ENCODE peak calls at places on chromosome 22, in five cellular contexts. U is left ventricle myocardium inferior; F is stimulated activated CD4-positive, alpha-beta T cell treated with anti-CD3 and anti-CD28 coated beads, Interleukin-15, amount 100 ng/mL, for 24 hours; Z is AG09319; W is activated CD8-positive, alpha-beta memory T cell treated with anti-CD3 and anti-CD28 coated beads for 48 hours. T is an unnamed sample.

GRCh38 chr22:33598821-33599220 is 321.5 kb downstream of the LARGE1 start:
- DNase-seq in U (no peak), F (no peak), Z (no peak), W (no peak), T (no peak)

GRCh38 chr22:48331266-48331665 is 1496.4 kb downstream of the BRD1 start:
- DNase-seq in U (no peak), F (no peak), Z (no peak), W (no peak), T (no peak)

GRCh38 chr22:36417281-36417686 is 29.5 kb upstream of the MYH9 start:
- DNase-seq in U (no peak), F (no peak), Z (no peak), W (no peak), T (no peak)

GRCh38 chr22:25555506-25556060 is 8.9 kb upstream of the GRK3 start:
- DNase-seq in U (no peak), F (no peak), Z (no peak), W (no peak), T (no peak)

GRCh38 chr22:50323900-50324299 is 2.9 kb downstream of the DENND6B start:
- DNase-seq in U (no peak), F (no peak), Z (no peak), W (no peak), T (no peak)

GRCh38 chr22:29152381-29153138 is 53.1 kb upstream of the EMID1 start:
- DNase-seq in U (peak; percentile 39), F (no peak), Z (no peak), W (no peak), T (peak; percentile 64)

GRCh38 chr22:28883917-28884753 is 763 bp downstream of the ZNRF3 start:
- DNase-seq in U (peak; percentile 37), F (peak; percentile 45), Z (no peak), W (no peak), T (peak; percentile 54)

GRCh38 chr22:26553056-26553752 is 36.7 kb downstream of the TPST2 start:
- DNase-seq in U (no peak), F (no peak), Z (peak; percentile 58), W (no peak), T (no peak)

GRCh38 chr22:30301995-30302809 is 12.9 kb upstream of the CASTOR1 start:
- DNase-seq in U (peak; percentile 57), F (no peak), Z (peak; percentile 76), W (no peak), T (peak; percentile 70)

GRCh38 chr22:24289781-24290181 is 19.1 kb downstream of the SPECC1L start:
- DNase-seq in U (no peak), F (no peak), Z (no peak), W (no peak), T (no peak)

GRCh38 chr22:42769574-42770447 is 49.1 kb upstream of the A4GALT start:
- DNase-seq in U (peak; percentile 66), F (no peak), Z (peak; percentile 38), W (no peak), T (peak; percentile 71)

GRCh38 chr22:30321461-30321860 is 5.3 kb downstream of the TBC1D10A start:
- DNase-seq in U (no peak), F (no peak), Z (no peak), W (no peak), T (no peak)

GRCh38 chr22:32020117-32020516 is 22.9 kb upstream of the SLC5A1 start:
- DNase-seq in U (no peak), F (no peak), Z (no peak), W (no peak), T (no peak)

GRCh38 chr22:20672732-20673131 is 101.2 kb upstream of the SERPIND1 start:
- DNase-seq in U (no peak), F (no peak), Z (no peak), W (no peak), T (no peak)

GRCh38 chr22:37112084-37112728 is 2.7 kb upstream of the TMPRSS6 start:
- DNase-seq in U (no peak), F (no peak), Z (no peak), W (no peak), T (no peak)

GRCh38 chr22:23537421-23537820 is 42.7 kb downstream of the IGLL1 start:
- DNase-seq in U (no peak), F (no peak), Z (no peak), W (no peak), T (no peak)

GRCh38 chr22:35541254-35541748 is 670 bp downstream of the RASD2 start:
- DNase-seq in U (no peak), F (no peak), Z (no peak), W (no peak), T (no peak)

GRCh38 chr22:22450343-22450839 is 58.2 kb downstream of the ZNF280B start:
- DNase-seq in U (no peak), F (no peak), Z (no peak), W (no peak), T (peak; percentile 42)

GRCh38 chr22:44591146-44591790 is 93.2 kb upstream of the RTL6 start:
- DNase-seq in U (no peak), F (no peak), Z (no peak), W (no peak), T (peak; percentile 9)